ENCODE peak calls at places on chromosomes 5 and 9, in six cellular contexts. E is ovary, G is H1, M is IMR-90, Y is suprapubic skin, C is Peyer's patch. T is an unnamed sample.

GRCh38 chr5:135950611-135951010 is 4.2 kb downstream of the LECT2 start:
- DNase-seq in E (no peak), G (no peak), M (peak; percentile 75), Y (no peak), C (no peak), T (no peak)

GRCh38 chr9:94725293-94725692 is 1.2 kb upstream of the AOPEP start:
- DNase-seq in E (no peak), G (no peak), M (no peak), Y (no peak), C (no peak), T (no peak)

GRCh38 chr5:11396867-11397266 is 507.4 kb downstream of the CTNND2 start:
- DNase-seq in E (no peak), G (no peak), M (no peak), Y (no peak), C (no peak), T (no peak)

GRCh38 chr9:133509179-133510083 is 15.3 kb downstream of the MYMK start:
- DNase-seq in E (no peak), G (no peak), M (no peak), Y (no peak), C (peak; percentile 21), T (peak; percentile 33)

GRCh38 chr5:125377151-125377550 is 630.7 kb upstream of the ZNF608 start:
- DNase-seq in E (no peak), G (no peak), M (no peak), Y (no peak), C (no peak), T (no peak)

GRCh38 chr9:72292184-72292787 is 72.7 kb downstream of the ZFAND5 start:
- DNase-seq in E (no peak), G (no peak), M (peak; percentile 49), Y (no peak), C (no peak), T (no peak)

GRCh38 chr5:180470966-180471582 is 23.1 kb upstream of the CNOT6 start:
- DNase-seq in E (peak; percentile 69), G (peak; percentile 86), M (peak; percentile 59), Y (no peak), C (peak; percentile 46), T (peak; percentile 57)

GRCh38 chr5:32499261-32499660 is 54.7 kb upstream of the ZFR start:
- DNase-seq in E (no peak), G (no peak), M (no peak), Y (no peak), C (no peak), T (no peak)

GRCh38 chr9:79196606-79197005 is 375.2 kb upstream of the TLE4 start:
- DNase-seq in E (no peak), G (no peak), M (peak; percentile 69), Y (no peak), C (no peak), T (no peak)

GRCh38 chr5:55303238-55303690 is 4.2 kb downstream of the DHX29 start:
- DNase-seq in E (no peak), G (no peak), M (peak; percentile 93), Y (no peak), C (no peak), T (no peak)

GRCh38 chr5:95022967-95023695 is 261.8 kb downstream of the MCTP1 start:
- DNase-seq in E (no peak), G (no peak), M (no peak), Y (no peak), C (no peak), T (peak; percentile 4)

GRCh38 chr5:169649486-169649885 is 12.4 kb downstream of the DOCK2 start:
- DNase-seq in E (no peak), G (no peak), M (no peak), Y (no peak), C (no peak), T (no peak)

GRCh38 chr5:17799521-17799920 is 165.3 kb downstream of the TAF11L14 start:
- DNase-seq in E (no peak), G (no peak), M (no peak), Y (no peak), C (no peak), T (no peak)

GRCh38 chr9:105098370-105098769 is 146.1 kb upstream of the SLC44A1 start:
- DNase-seq in E (no peak), G (no peak), M (no peak), Y (no peak), C (no peak), T (no peak)

GRCh38 chr5:135051399-135051798 is 17.4 kb upstream of the PITX1 start:
- DNase-seq in E (no peak), G (no peak), M (no peak), Y (no peak), C (no peak), T (no peak)

GRCh38 chr5:53403291-53403690 is 77.1 kb upstream of the FST start:
- DNase-seq in E (no peak), G (no peak), M (peak; percentile 46), Y (no peak), C (no peak), T (no peak)

GRCh38 chr5:115963566-115963965 is 1.3 kb downstream of the LVRN start:
- DNase-seq in E (no peak), G (no peak), M (no peak), Y (no peak), C (no peak), T (no peak)

DNA sequence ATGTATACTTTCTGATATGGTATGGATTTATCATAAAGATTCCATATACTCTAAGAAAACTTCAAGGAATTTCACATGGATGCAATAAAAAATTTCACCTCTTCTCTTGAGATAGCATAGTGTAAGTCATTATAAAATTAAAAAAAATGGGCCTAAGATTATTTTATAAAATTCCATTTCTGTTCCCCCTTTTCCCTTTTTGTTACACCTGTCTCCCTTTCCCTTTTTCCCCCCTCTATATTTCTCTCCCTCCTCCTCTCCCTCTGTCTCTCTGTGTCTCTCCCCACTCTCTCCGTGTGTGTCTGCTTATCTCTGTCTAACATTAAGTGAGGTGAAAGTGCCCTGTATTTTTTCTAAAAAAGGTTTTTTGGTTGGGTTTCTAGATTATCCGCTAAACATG is 180.2 kb downstream of the NIPBL start:
- DNase-seq in E (no peak), G (no peak), M (no peak), Y (no peak), C (no peak), T (no peak)
- TF ChIP-seq POLR2A in E (no peak), G (no peak), M (no peak), Y (no peak), C (no peak), T (no peak)

DNA sequence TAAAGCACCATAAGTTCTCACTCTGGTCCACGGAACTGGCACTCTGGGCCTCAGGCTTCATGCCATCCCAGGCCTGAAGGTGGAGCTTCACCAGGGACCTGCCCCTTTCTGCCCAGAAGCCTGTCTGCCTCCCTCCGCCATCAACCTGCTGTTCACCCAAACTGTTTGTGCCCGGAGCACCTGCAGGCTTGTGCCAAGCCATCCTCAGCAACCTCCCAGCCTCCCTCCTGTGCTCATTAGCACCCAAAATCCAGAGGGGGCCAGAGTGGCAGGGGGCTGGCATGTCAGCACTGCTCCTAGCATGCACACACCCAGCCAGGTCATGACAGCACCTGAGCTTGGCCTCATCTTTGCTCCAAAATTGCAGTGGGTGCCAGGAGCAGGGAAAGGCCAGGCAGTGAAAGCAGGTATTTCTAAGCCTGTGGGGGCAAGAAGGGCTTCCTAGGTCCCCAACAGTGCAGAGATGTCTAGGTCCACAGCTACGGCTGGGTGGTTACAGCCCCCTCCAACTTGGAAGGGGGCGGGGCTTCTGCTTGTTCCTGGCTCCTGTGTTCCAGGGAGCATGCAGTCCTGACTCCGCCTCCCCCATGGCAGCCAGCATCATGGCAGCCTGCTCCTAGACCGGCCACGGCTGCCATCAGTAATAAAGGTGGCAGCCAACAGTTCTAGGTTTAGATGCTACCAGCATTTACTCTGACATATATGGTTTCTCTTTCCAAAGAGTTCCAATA is 85.1 kb downstream of the GIN1 start:
- DNase-seq in E (no peak), G (no peak), M (no peak), Y (no peak), C (no peak), T (no peak)
- H3K4me3 ChIP-seq in E (no peak overlapping the region), G (no peak overlapping the region), M (no peak overlapping the region), Y (no peak overlapping the region), C (no peak overlapping the region), T (no peak overlapping the region)

GRCh38 chr5:140107312-140108092 is 6.4 kb upstream of the PURA start:
- DNase-seq in E (peak; percentile 97), G (peak; percentile 91), M (peak; percentile 93), Y (peak; percentile 92), C (peak; percentile 87), T (peak; percentile 94)
- TF ChIP-seq POLR2A in E (peak; percentile 90), G (no peak), M (peak; percentile 69), Y (peak; percentile 5), C (peak; percentile 80), T (peak; percentile 96)

GRCh38 chr5:119343042-119343441 is 12.8 kb upstream of the TNFAIP8 start:
- DNase-seq in E (no peak), G (no peak), M (peak; percentile 67), Y (no peak), C (no peak), T (no peak)
- H3K4me3 ChIP-seq in E (no peak overlapping the region), G (no peak overlapping the region), M (no peak overlapping the region), Y (no peak overlapping the region), C (no peak overlapping the region), T (no peak overlapping the region)

GRCh38 chr9:93139365-93140182 is 5.5 kb upstream of the NINJ1 start:
- DNase-seq in E (no peak), G (no peak), M (no peak), Y (no peak), C (no peak), T (no peak)

GRCh38 chr9:93147632-93148031 is 13.6 kb upstream of the NINJ1 start:
- DNase-seq in E (no peak), G (no peak), M (no peak), Y (no peak), C (no peak), T (no peak)

GRCh38 chr9:93148721-93149120 is 14.7 kb upstream of the NINJ1 start:
- DNase-seq in E (no peak), G (no peak), M (no peak), Y (no peak), C (no peak), T (no peak)

GRCh38 chr9:93141771-93142483 is 7.9 kb upstream of the NINJ1 start:
- DNase-seq in E (no peak), G (no peak), M (no peak), Y (no peak), C (no peak), T (no peak)

GRCh38 chr9:93143830-93144530 is 9.9 kb upstream of the NINJ1 start:
- DNase-seq in E (no peak), G (no peak), M (no peak), Y (no peak), C (peak; percentile 42), T (peak; percentile 45)
- TF ChIP-seq POLR2A in E (no peak), G (no peak), M (no peak), Y (no peak), C (no peak), T (no peak)

T was measured in body of pancreas.